ENCODE peak calls at places on chromosomes 4 and X, in four cellular contexts. W is GM12878, U is HCT116, N is K562. E is an unnamed sample. For H3K4me1, the result is how much of the 10 kb centered on the place peaks cover.

GRCh38 chrX:54479471-54480122 is 16.4 kb downstream of the FGD1 start:
- DNase-seq in U (no peak), W (no peak), N (no peak), E (no peak)

GRCh38 chrX:12245650-12246645 is 107.7 kb downstream of the FRMPD4 start:
- DNase-seq in N (no peak), W (no peak), U (no peak), E (no peak)

GRCh38 chr4:8835521-8836365 is 35.9 kb downstream of the HMX1 start:
- DNase-seq in N (no peak), W (no peak), U (no peak), E (no peak)

GRCh38 chrX:136519069-136519468 is 12.9 kb upstream of the VGLL1 start:
- DNase-seq in U (no peak), N (no peak), W (no peak), E (no peak)

GRCh38 chr4:8084712-8085490 is 73.7 kb downstream of the ABLIM2 start:
- DNase-seq in U (no peak), N (no peak), W (no peak), E (no peak)

GRCh38 chr4:12488672-12489071 is 995.5 kb downstream of the RAB28 start:
- DNase-seq in N (no peak), W (no peak), U (no peak), E (no peak)

GRCh38 chr4:48025005-48025404 is 8.4 kb downstream of the NIPAL1 start:
- DNase-seq in U (no peak), N (no peak), W (no peak), E (no peak)

GRCh38 chrX:2596050-2596449 is 95.0 kb upstream of the CD99 start:
- DNase-seq in U (no peak), N (no peak), W (no peak), E (no peak)

GRCh38 chrX:49761481-49761880 is 65.7 kb upstream of the PAGE1 start:
- DNase-seq in N (peak), U (no peak), W (no peak), E (peak)

GRCh38 chr4:37892641-37893040 is 1.8 kb downstream of the TBC1D1 start:
- DNase-seq in N (no peak), U (no peak), W (peak), E (no peak)

GRCh38 chr4:72006576-72006975 is 25.2 kb upstream of the NPFFR2 start:
- DNase-seq in W (no peak), N (no peak), U (no peak), E (no peak)

GRCh38 chr4:84258905-84259830 is 239.9 kb downstream of the NKX6-1 start:
- DNase-seq in U (peak), N (peak), W (peak), E (peak)

GRCh38 chrX:8815460-8816065 is 14.4 kb upstream of the FAM9A start:
- DNase-seq in N (peak), U (peak), W (peak), E (peak)

GRCh38 chr4:183249854-183250253 is 70.2 kb downstream of the CLDN22 start:
- DNase-seq in W (no peak), N (peak), U (no peak), E (peak)

GRCh38 chrX:135644624-135645023 is 68.8 kb upstream of the CT45A1 start:
- DNase-seq in W (no peak), U (no peak), N (no peak), E (no peak)

GRCh38 chr4:128060620-128061565 is at the start of gene LARP1B:
- DNase-seq in U (peak), N (peak), W (peak), E (peak)

GRCh38 chrX:130805906-130806305 is 97.1 kb downstream of the ENOX2 start:
- DNase-seq in U (no peak), W (no peak), N (no peak), E (no peak)

GRCh38 chr4:84596826-84597225 is 13.9 kb downstream of the CDS1 start:
- DNase-seq in N (peak), W (no peak), U (no peak), E (no peak)

GRCh38 chr4:55834086-55834795 is 14.7 kb downstream of the EXOC1L start:
- DNase-seq in N (no peak), U (no peak), W (no peak), E (no peak)

GRCh38 chr4:38583102-38583501 is 80.9 kb upstream of the KLF3 start:
- DNase-seq in W (no peak), N (no peak), U (no peak), E (no peak)

GRCh38 chr4:176735300-176735699 is 57.4 kb downstream of the VEGFC start:
- DNase-seq in N (no peak), U (no peak), W (no peak), E (no peak)

GRCh38 chr4:38310446-38311043 is 350.3 kb downstream of the PTTG2 start:
- DNase-seq in N (no peak), U (no peak), W (peak), E (no peak)

DNA sequence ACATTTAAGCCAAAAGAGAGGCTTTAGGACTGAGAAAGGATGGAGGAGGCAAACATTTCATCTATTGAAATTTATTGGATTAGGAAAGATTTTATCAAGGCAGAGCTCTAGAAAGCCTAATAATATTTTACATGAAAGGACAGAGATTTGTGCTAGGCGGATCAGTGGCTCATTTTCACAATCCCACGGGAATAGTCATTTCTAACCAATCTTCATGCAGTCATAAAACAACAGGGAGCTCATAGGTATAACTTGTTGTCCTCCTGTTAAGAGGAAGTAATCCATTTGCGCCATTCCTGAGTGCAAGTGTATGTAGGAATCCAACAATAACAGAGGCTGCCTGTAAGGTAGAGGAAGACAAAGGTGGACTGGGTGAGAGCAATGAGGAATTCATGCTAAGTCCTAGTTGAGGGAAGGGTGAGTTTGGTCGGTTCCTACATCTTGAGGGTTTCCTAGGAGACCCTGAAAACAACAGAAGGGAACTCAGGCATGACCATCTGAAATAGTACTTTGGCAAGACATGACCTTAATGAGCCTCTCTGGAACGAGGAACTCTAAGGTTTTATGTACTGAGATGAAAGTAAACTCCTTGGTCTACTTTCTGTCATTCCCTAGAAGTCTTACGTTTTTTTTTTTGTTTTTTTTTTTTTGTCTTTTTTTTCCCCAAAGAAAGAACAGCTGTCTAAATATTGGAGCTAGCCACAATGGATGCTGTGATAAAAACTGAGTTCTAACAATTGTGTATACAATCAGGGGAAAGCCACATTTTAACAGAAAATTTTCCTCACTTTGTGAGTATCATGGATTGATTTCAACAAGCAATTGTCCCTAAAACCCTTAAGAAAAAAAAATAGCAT is 89.7 kb downstream of the GEMIN8 start:
- DNase-seq in U (no peak), N (no peak), W (no peak), E (no peak)
- H3K4me1 ChIP-seq in U (under half), N (under half), W (under half), E (under half)

GRCh38 chrX:39969826-39970569 is 127.8 kb downstream of the BCOR start:
- DNase-seq in U (no peak), N (no peak), W (no peak), E (no peak)

GRCh38 chrX:39971760-39972159 is 126.0 kb downstream of the BCOR start:
- DNase-seq in U (no peak), N (no peak), W (no peak), E (no peak)

GRCh38 chrX:39967348-39967747 is 130.4 kb downstream of the BCOR start:
- DNase-seq in W (no peak), N (no peak), U (no peak), E (no peak)

GRCh38 chrX:39966186-39966585 is 131.6 kb downstream of the BCOR start:
- DNase-seq in U (no peak), N (no peak), W (no peak), E (no peak)

DNA sequence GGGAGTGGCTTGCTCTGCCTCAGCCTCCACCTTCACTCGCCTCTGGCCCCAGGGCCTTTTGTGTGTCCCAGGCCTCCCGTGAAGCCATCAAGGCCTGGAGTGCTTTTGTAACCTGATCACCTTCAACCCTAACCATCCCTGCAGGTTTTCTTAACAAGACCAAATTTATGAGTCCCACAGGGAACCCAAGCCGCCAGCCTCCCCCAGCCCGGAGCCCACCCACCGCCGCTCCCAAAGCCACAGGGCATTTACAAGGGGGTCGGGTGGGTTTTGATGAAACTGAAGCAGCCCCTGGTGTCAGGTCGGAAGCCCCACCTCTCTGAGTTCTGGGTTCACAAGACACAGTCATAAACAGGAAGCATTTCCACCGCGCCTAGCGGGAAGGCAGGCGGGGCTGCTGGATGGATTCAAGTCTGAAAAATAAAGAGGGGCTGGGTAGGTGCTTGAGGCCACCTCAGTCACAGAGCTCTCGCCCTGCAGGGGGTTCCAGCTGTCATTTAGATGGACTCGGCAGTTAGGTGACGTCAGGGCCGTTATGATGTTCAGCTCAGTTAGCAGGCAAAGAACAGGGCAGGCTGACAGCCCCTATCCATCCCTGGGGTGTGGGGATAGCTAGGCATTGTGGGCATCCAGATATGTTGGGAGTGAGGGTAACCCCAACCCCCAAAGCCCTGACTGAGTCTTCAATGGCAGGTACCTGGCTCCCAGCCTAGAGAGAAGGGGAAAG is 128.5 kb downstream of the BCOR start:
- DNase-seq in U (no peak), W (no peak), N (no peak), E (no peak)
- TF ChIP-seq SRF in U (no peak), W (no peak), N (no peak), E (no peak)

GRCh38 chr4:54097152-54097551 is 2.8 kb upstream of the GSX2 start:
- DNase-seq in U (no peak), N (no peak), W (no peak), E (no peak)
- H3K4me1 ChIP-seq in U (under half), N (under half), W (under half), E (under half)

GRCh38 chr4:81346719-81347118 is 125.0 kb downstream of the RASGEF1B start:
- DNase-seq in W (no peak), N (no peak), U (no peak), E (no peak)
- TF ChIP-seq SRF in W (no peak), N (no peak), U (no peak), E (no peak)